ENCODE peak calls at places on chromosome 4, in seven cellular contexts. S is effector memory CD8-positive, alpha-beta T cell; J is astrocyte of the cerebellum; R is NCI-H345; V is stimulated activated CD4-positive, alpha-beta T cell treated with anti-CD3 and anti-CD28 coated beads, Interleukin-1b, Interleukin-23, amount 100 ng/mL, for 4 hours; U is heart left ventricle; C is iPS DF 19.7. W is an unnamed sample.

GRCh38 chr4:39713691-39714090 is 15.8 kb downstream of the UBE2K start:
- DNase-seq in S (no peak), J (no peak), R (no peak), V (no peak), U (no peak), C (no peak), W (no peak)

GRCh38 chr4:130090427-130090826 is 994.5 kb downstream of the C4orf33 start:
- DNase-seq in S (no peak), J (no peak), R (no peak), V (no peak), U (no peak), C (no peak), W (no peak)

GRCh38 chr4:103996637-103997036 is 276.9 kb upstream of the TACR3 start:
- DNase-seq in S (no peak), J (peak; percentile 86), R (peak; percentile 14), V (no peak), U (no peak), C (peak; percentile 82), W (no peak)

GRCh38 chr4:2078584-2078983 is 19.5 kb downstream of the NAT8L start:
- DNase-seq in S (no peak), J (no peak), R (no peak), V (no peak), U (no peak), C (no peak), W (no peak)

GRCh38 chr4:151911970-151912369 is 151.2 kb upstream of the GATB start:
- DNase-seq in S (no peak), J (no peak), R (no peak), V (no peak), U (no peak), C (no peak), W (no peak)

GRCh38 chr4:121198261-121198660 is 34.1 kb upstream of the TNIP3 start:
- DNase-seq in S (no peak), J (no peak), R (no peak), V (no peak), U (no peak), C (no peak), W (no peak)

GRCh38 chr4:7197910-7198309 is 5.6 kb downstream of the SORCS2 start:
- DNase-seq in S (no peak), J (no peak), R (no peak), V (no peak), U (no peak), C (no peak), W (no peak)

GRCh38 chr4:40349561-40350198 is 14.5 kb downstream of the CHRNA9 start:
- DNase-seq in S (no peak), J (no peak), R (no peak), V (no peak), U (no peak), C (no peak), W (no peak)

GRCh38 chr4:66741081-66741480 is 804.2 kb downstream of the CENPC start:
- DNase-seq in S (no peak), J (no peak), R (no peak), V (no peak), U (no peak), C (no peak), W (no peak)

GRCh38 chr4:154999950-155000578 is 208.4 kb upstream of the NPY2R start:
- DNase-seq in S (no peak), J (no peak), R (no peak), V (no peak), U (no peak), C (no peak), W (no peak)

GRCh38 chr4:153579410-153579809 is 104.7 kb upstream of the TLR2 start:
- DNase-seq in S (no peak), J (no peak), R (no peak), V (no peak), U (no peak), C (no peak), W (no peak)

GRCh38 chr4:147056951-147057630 is 111.4 kb upstream of the TTC29 start:
- DNase-seq in S (no peak), J (no peak), R (no peak), V (no peak), U (no peak), C (no peak), W (no peak)

GRCh38 chr4:139736661-139737060 is 71.0 kb downstream of the MGST2 start:
- DNase-seq in S (no peak), J (no peak), R (no peak), V (no peak), U (no peak), C (no peak), W (no peak)

GRCh38 chr4:40581254-40582140 is 48.2 kb downstream of the RBM47 start:
- DNase-seq in S (no peak), J (no peak), R (no peak), V (no peak), U (no peak), C (no peak), W (no peak)

GRCh38 chr4:127783026-127783769 is 1.1 kb downstream of the HSPA4L start:
- DNase-seq in S (no peak), J (peak; percentile 20), R (peak; percentile 26), V (no peak), U (peak; percentile 75), C (peak; percentile 15), W (peak; percentile 3)

GRCh38 chr4:57191523-57192034 is 81.4 kb upstream of the IGFBP7 start:
- DNase-seq in S (no peak), J (peak; percentile 28), R (no peak), V (no peak), U (no peak), C (peak; percentile 99), W (no peak)

GRCh38 chr4:164617426-164617825 is 136.5 kb upstream of the SMIM31 start:
- DNase-seq in S (no peak), J (no peak), R (no peak), V (no peak), U (no peak), C (no peak), W (no peak)

GRCh38 chr4:121736735-121737351 is 28.1 kb downstream of the SMIM43 start:
- DNase-seq in S (peak; percentile 27), J (peak; percentile 60), R (peak; percentile 9), V (no peak), U (no peak), C (no peak), W (no peak)

GRCh38 chr4:7187297-7187592 is 5.1 kb upstream of the SORCS2 start:
- DNase-seq in S (no peak), J (no peak), R (no peak), V (no peak), U (no peak), C (no peak), W (no peak)

GRCh38 chr4:6608758-6609414 is 31.6 kb upstream of the MRFAP1 start:
- DNase-seq in S (no peak), J (no peak), R (no peak), V (no peak), U (peak; percentile 47), C (no peak), W (no peak)

GRCh38 chr4:114495471-114495928 is 103.1 kb upstream of the UGT8 start:
- DNase-seq in S (no peak), J (no peak), R (no peak), V (no peak), U (no peak), C (peak; percentile 98), W (no peak)

GRCh38 chr4:70741872-70742271 is 20.1 kb downstream of the RUFY3 start:
- DNase-seq in S (no peak), J (no peak), R (no peak), V (no peak), U (no peak), C (no peak), W (no peak)

GRCh38 chr4:37567781-37568180 is 118.4 kb downstream of the RELL1 start:
- DNase-seq in S (no peak), J (no peak), R (no peak), V (no peak), U (no peak), C (no peak), W (no peak)

GRCh38 chr4:78788005-78788889 is 12.1 kb downstream of the BMP2K start:
- DNase-seq in S (no peak), J (no peak), R (no peak), V (no peak), U (no peak), C (no peak), W (no peak)

GRCh38 chr4:53640576-53641459 is 49.5 kb upstream of the LNX1 start:
- DNase-seq in S (no peak), J (no peak), R (peak; percentile 65), V (no peak), U (no peak), C (no peak), W (no peak)

GRCh38 chr4:48812866-48813265 is 18.0 kb upstream of the OCIAD1 start:
- DNase-seq in S (no peak), J (no peak), R (no peak), V (no peak), U (no peak), C (no peak), W (no peak)

GRCh38 chr4:118746251-118746919 is 61.2 kb downstream of the METTL14 start:
- DNase-seq in S (no peak), J (no peak), R (peak; percentile 68), V (no peak), U (peak; percentile 79), C (no peak), W (no peak)

GRCh38 chr4:113740857-113741379 is 20.6 kb downstream of the CAMK2D start:
- DNase-seq in S (no peak), J (no peak), R (no peak), V (no peak), U (no peak), C (no peak), W (no peak)

GRCh38 chr4:88320780-88321373 is 36.5 kb upstream of the PPM1K start:
- DNase-seq in S (peak; percentile 3), J (peak; percentile 31), R (no peak), V (no peak), U (peak; percentile 31), C (no peak), W (peak; percentile 8)

W was measured in central memory CD4-positive, alpha-beta T cell.